ENCODE peak calls at places on chromosomes 11 and 22, in six cellular contexts. T is neuronal stem cell, F is SW 1271, G is fibroblast of the conjunctiva, Y is HT-29, S is posterior vena cava. D is an unnamed sample.

GRCh38 chr11:114880458-114880857 is 202.1 kb downstream of the NXPE2 start:
- DNase-seq in T (no peak), Y (no peak), S (no peak), F (no peak), G (no peak), D (no peak)

GRCh38 chr22:45995405-45996101 is 18.6 kb upstream of the WNT7B start:
- DNase-seq in T (no peak), S (peak; percentile 74), G (no peak), Y (no peak), F (no peak), D (peak; percentile 59)

GRCh38 chr22:20241579-20242392 is 26.3 kb downstream of the RTN4R start:
- DNase-seq in Y (no peak), G (no peak), S (no peak), F (no peak), T (no peak), D (no peak)

GRCh38 chr22:38777087-38777671 is 16.8 kb downstream of the DNAL4 start:
- DNase-seq in S (no peak), G (no peak), F (no peak), T (no peak), Y (no peak), D (no peak)

GRCh38 chr22:37502342-37503182 is 16.4 kb upstream of the MFNG start:
- DNase-seq in F (no peak), S (no peak), Y (peak; percentile 93), T (no peak), G (no peak), D (peak; percentile 87)

GRCh38 chr22:50074056-50074455 is 11.2 kb downstream of the MLC1 start:
- DNase-seq in T (no peak), S (peak; percentile 57), F (no peak), G (no peak), Y (no peak), D (peak; percentile 29)

GRCh38 chr11:100512475-100512874 is 174.6 kb upstream of the ARHGAP42 start:
- DNase-seq in F (no peak), S (no peak), G (no peak), Y (no peak), T (no peak), D (no peak)

GRCh38 chr11:47004595-47005033 is 68.1 kb downstream of the CSTPP1 start:
- DNase-seq in F (peak; percentile 24), T (no peak), S (peak; percentile 89), G (peak; percentile 94), Y (peak; percentile 25), D (no peak)

GRCh38 chr11:35683728-35684339 is 21.3 kb downstream of the TRIM44 start:
- DNase-seq in G (no peak), T (no peak), F (no peak), S (no peak), Y (no peak), D (no peak)

D was measured in upper lobe of right lung.